ENCODE peak calls at places on chromosome 9, in seven cellular contexts. T is H1, E is HepG2, H is SK-N-SH, Q is HCT116, K is K562, I is GM12878. R is an unnamed sample.

GRCh38 chr9:14485366-14485765 is 171.4 kb upstream of the NFIB start:
- DNase-seq in T (no peak), I (no peak), H (no peak), K (no peak), Q (no peak), E (no peak), R (no peak)

GRCh38 chr9:100213730-100214477 is 114.9 kb downstream of the INVS start:
- DNase-seq in T (no peak), K (peak), E (no peak), I (no peak), Q (no peak), H (no peak), R (no peak)

GRCh38 chr9:114830546-114830945 is 24.7 kb upstream of the TNFSF15 start:
- DNase-seq in K (no peak), E (no peak), T (no peak), Q (no peak), I (no peak), H (peak), R (no peak)

GRCh38 chr9:121860744-121861143 is 209.3 kb downstream of the DAB2IP start:
- DNase-seq in I (no peak), T (no peak), K (no peak), Q (no peak), H (no peak), E (no peak), R (no peak)

GRCh38 chr9:109893222-109893621 is 113.2 kb downstream of the PALM2AKAP2 start:
- DNase-seq in E (no peak), T (no peak), K (no peak), H (no peak), I (no peak), Q (no peak), R (no peak)

GRCh38 chr9:96617439-96618185 is 2.0 kb downstream of the CDC14B start:
- DNase-seq in H (no peak), E (no peak), Q (no peak), K (no peak), T (no peak), I (no peak), R (no peak)

GRCh38 chr9:78383130-78383529 is 86.2 kb downstream of the PSAT1 start:
- DNase-seq in T (no peak), I (no peak), H (no peak), Q (no peak), K (peak), E (no peak), R (no peak)

GRCh38 chr9:127122176-127123151 is at the start of gene ANGPTL2:
- DNase-seq in T (peak), Q (no peak), E (peak), H (peak), K (no peak), I (no peak), R (peak)

GRCh38 chr9:88874391-88874790 is 116.9 kb upstream of the S1PR3 start:
- DNase-seq in Q (no peak), I (no peak), E (peak), T (no peak), K (peak), H (no peak), R (no peak)

GRCh38 chr9:967851-968641 is 8.4 kb upstream of the DMRT3 start:
- DNase-seq in K (no peak), I (no peak), H (no peak), T (no peak), Q (no peak), E (no peak), R (no peak)

GRCh38 chr9:966936-967335 is 9.5 kb upstream of the DMRT3 start:
- DNase-seq in H (no peak), E (no peak), T (no peak), I (no peak), Q (no peak), K (no peak), R (no peak)

GRCh38 chr9:969310-969692 is 7.2 kb upstream of the DMRT3 start:
- DNase-seq in H (peak), E (no peak), Q (no peak), I (no peak), K (no peak), T (no peak), R (no peak)

GRCh38 chr9:965497-965896 is 11.0 kb upstream of the DMRT3 start:
- DNase-seq in I (no peak), H (no peak), E (no peak), K (no peak), Q (no peak), T (no peak), R (no peak)

DNA sequence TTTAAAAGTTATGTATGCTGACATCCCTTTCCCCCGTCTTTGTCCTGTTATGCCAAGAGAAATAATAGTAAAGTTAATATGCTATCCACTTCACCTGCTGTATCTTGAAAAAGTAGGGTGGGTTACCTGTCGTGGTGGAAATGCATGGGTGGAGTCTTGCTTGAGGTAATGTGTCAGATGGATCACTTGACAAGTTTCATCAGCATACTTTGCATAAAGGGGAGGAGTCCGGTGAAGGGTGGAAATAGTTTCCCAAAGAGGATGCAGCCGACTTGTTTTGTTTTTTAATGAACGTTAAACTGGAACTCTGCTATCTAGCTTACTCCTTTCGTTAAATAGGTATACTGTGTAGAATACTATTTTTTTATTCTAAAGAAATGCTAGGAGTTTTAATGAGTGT is 9.0 kb upstream of the DMRT3 start:
- DNase-seq in K (no peak), I (no peak), T (no peak), H (no peak), Q (no peak), E (no peak), R (no peak)
- TF ChIP-seq YY1 in K (no peak), I (no peak), T (no peak), H (no peak), Q (no peak), E (no peak), R (no peak)

GRCh38 chr9:125632321-125633115 is 74.5 kb downstream of the MAPKAP1 start:
- DNase-seq in I (peak), Q (no peak), H (no peak), E (peak), K (peak), T (no peak), R (no peak)

GRCh38 chr9:125633116-125633743 is 73.8 kb downstream of the MAPKAP1 start:
- DNase-seq in I (no peak), E (no peak), H (no peak), Q (no peak), K (no peak), T (no peak), R (no peak)

GRCh38 chr9:125629451-125629850 is 77.6 kb downstream of the MAPKAP1 start:
- DNase-seq in E (no peak), Q (no peak), K (no peak), H (no peak), T (no peak), I (no peak), R (no peak)

GRCh38 chr9:125631391-125632085 is 75.5 kb downstream of the MAPKAP1 start:
- DNase-seq in Q (no peak), E (peak), K (peak), T (no peak), I (no peak), H (peak), R (no peak)

DNA sequence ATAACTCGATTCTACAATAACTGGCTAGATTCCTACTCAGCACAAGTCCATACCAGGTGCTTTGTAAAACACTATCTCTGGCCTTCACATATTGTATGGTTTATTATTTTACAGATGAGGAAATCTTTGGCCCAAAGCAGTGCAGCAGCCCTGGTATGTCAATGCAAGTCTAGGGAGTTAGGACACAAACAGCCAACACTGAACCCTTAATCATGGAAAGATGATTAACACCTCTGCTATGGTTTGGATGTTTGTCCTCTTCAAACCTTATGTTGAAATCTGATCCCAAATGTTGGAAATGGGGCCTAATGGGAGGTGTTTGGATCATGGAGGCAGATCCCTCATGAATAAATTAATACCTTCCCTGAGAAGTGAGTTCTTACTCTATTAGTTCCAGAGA is 76.6 kb downstream of the MAPKAP1 start:
- DNase-seq in I (no peak), H (no peak), Q (no peak), T (no peak), E (no peak), K (no peak), R (no peak)
- TF ChIP-seq YY1 in I (no peak), H (no peak), Q (no peak), T (no peak), E (no peak), K (no peak), R (no peak)

GRCh38 chr9:1048853-1049252 is 1.3 kb upstream of the DMRT2 start:
- DNase-seq in K (no peak), I (no peak), Q (no peak), E (no peak), H (no peak), T (no peak), R (no peak)

GRCh38 chr9:1049641-1050040 is 516 bp upstream of the DMRT2 start:
- DNase-seq in Q (no peak), T (no peak), H (no peak), E (no peak), K (no peak), I (no peak), R (no peak)

GRCh38 chr9:1044643-1045042 is 5.5 kb upstream of the DMRT2 start:
- DNase-seq in I (no peak), E (no peak), K (no peak), T (no peak), H (no peak), Q (no peak), R (no peak)

GRCh38 chr9:1047605-1048235 is 2.4 kb upstream of the DMRT2 start:
- DNase-seq in T (no peak), I (no peak), Q (no peak), H (no peak), K (no peak), E (no peak), R (no peak)

GRCh38 chr9:1046639-1047604 is 3.2 kb upstream of the DMRT2 start:
- DNase-seq in Q (no peak), H (no peak), I (no peak), E (no peak), K (no peak), T (no peak), R (no peak)
- TF ChIP-seq YY1 in Q (no peak), H (no peak), I (no peak), E (no peak), K (no peak), T (no peak), R (no peak)

GRCh38 chr9:4833781-4834560 is 41.2 kb downstream of the RCL1 start:
- DNase-seq in T (no peak), K (no peak), I (no peak), E (no peak), Q (no peak), H (no peak), R (no peak)
- TF ChIP-seq YY1 in T (no peak), K (no peak), I (no peak), E (no peak), Q (no peak), H (no peak), R (no peak)

GRCh38 chr9:20319641-20320337 is 302.5 kb downstream of the MLLT3 start:
- DNase-seq in I (no peak), Q (peak), E (no peak), H (no peak), K (no peak), T (no peak), R (no peak)
- TF ChIP-seq YY1 in I (no peak), Q (no peak), E (no peak), H (no peak), K (no peak), T (no peak), R (no peak)

GRCh38 chr9:97853056-97853843 is at the start of gene FOXE1:
- DNase-seq in E (no peak), K (no peak), T (no peak), I (no peak), Q (no peak), H (no peak), R (no peak)
- TF ChIP-seq YY1 in E (no peak), K (no peak), T (no peak), I (no peak), Q (no peak), H (no peak), R (no peak)

DNA sequence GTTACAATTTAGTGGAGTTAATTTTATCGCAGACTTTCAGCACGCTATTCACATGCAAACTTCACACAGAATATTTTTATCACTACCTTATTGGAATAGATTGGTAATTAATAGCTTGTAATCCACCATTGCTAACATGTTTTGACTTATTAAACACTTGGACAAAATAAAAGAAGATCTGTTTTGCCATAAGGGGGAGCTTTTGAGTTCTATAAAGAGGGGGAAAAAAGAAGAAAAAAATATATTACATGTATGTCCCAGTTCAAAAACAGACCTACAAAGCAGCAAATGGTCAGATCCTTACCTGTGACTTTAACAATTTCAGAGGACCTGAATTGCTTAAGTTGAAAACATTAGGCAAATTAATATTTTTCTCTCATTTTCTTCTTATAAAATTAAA is 1.2 kb upstream of the PAPPA start:
- DNase-seq in Q (no peak), T (no peak), H (peak), I (no peak), K (peak), E (peak), R (no peak)
- TF ChIP-seq YY1 in Q (no peak), T (no peak), H (no peak), I (no peak), K (no peak), E (no peak), R (no peak)

GRCh38 chr9:22148876-22149637 is 140.0 kb upstream of the CDKN2B start:
- DNase-seq in T (no peak), I (no peak), K (no peak), Q (no peak), H (no peak), E (no peak), R (no peak)
- TF ChIP-seq YY1 in T (no peak), I (no peak), K (no peak), Q (no peak), H (no peak), E (no peak), R (no peak)

GRCh38 chr9:133441571-133441970 is 18.2 kb upstream of the CACFD1 start:
- DNase-seq in H (no peak), K (no peak), E (no peak), Q (no peak), I (no peak), T (no peak), R (no peak)

GRCh38 chr9:133436706-133437105 is 14.5 kb downstream of the ADAMTS13 start:
- DNase-seq in T (no peak), H (no peak), I (no peak), Q (no peak), K (no peak), E (no peak), R (no peak)

GRCh38 chr9:133439337-133439736 is 17.2 kb downstream of the ADAMTS13 start:
- DNase-seq in Q (no peak), E (no peak), I (no peak), H (no peak), T (no peak), K (no peak), R (no peak)

GRCh38 chr9:133440884-133441283 is 18.7 kb downstream of the ADAMTS13 start:
- DNase-seq in K (no peak), T (no peak), E (no peak), I (no peak), Q (no peak), H (no peak), R (no peak)

GRCh38 chr9:133437753-133438531 is 15.8 kb downstream of the ADAMTS13 start:
- DNase-seq in E (no peak), K (peak), Q (no peak), T (no peak), H (no peak), I (no peak), R (no peak)
- TF ChIP-seq YY1 in E (no peak), K (no peak), Q (no peak), T (no peak), H (no peak), I (no peak), R (no peak)

R was measured in NT2/D1.